ENCODE peak calls at places on chromosomes 16 and 17, in nine cellular contexts. K, V, B, W, D, J, S, G and N are unnamed samples.

GRCh38 chr17:77042688-77043330 is 98.0 kb upstream of the SEC14L1 start:
- DNase-seq in J (no peak), S (no peak), W (no peak), G (no peak), D (no peak), K (no peak), B (no peak), V (no peak), N (no peak)

GRCh38 chr16:64455275-64455674 is 666.6 kb downstream of the CDH11 start:
- DNase-seq in K (no peak), W (no peak), G (peak), J (no peak), V (no peak), B (no peak), D (no peak), S (no peak), N (peak)

GRCh38 chr17:12631076-12631475 is 34.6 kb upstream of the MYOCD start:
- DNase-seq in G (no peak), J (no peak), V (no peak), S (no peak), K (no peak), B (no peak), D (no peak), W (peak), N (no peak)

GRCh38 chr17:49928826-49929475 is 40.0 kb upstream of the DLX4 start:
- DNase-seq in D (no peak), S (no peak), J (no peak), G (no peak), B (no peak), W (no peak), K (no peak), V (no peak), N (no peak)

GRCh38 chr17:65013613-65014391 is 42.7 kb downstream of the GNA13 start:
- DNase-seq in V (peak), D (peak), K (peak), W (no peak), J (no peak), S (peak), B (no peak), G (peak), N (no peak)

GRCh38 chr17:1058423-1059130 is 61.6 kb downstream of the TIMM22 start:
- DNase-seq in B (no peak), J (peak), S (peak), G (peak), D (peak), V (peak), K (peak), W (no peak), N (peak)

GRCh38 chr17:75619506-75620431 is 13.5 kb upstream of the SMIM5 start:
- DNase-seq in S (no peak), W (no peak), J (no peak), D (peak), K (no peak), B (no peak), G (peak), V (no peak), N (peak)

GRCh38 chr17:39177256-39177655 is 11.3 kb upstream of the ARL5C start:
- DNase-seq in K (no peak), D (no peak), W (no peak), J (peak), S (no peak), B (no peak), G (peak), V (no peak), N (peak)

GRCh38 chr16:69772560-69773254 is 10.6 kb downstream of the WWP2 start:
- DNase-seq in G (peak), B (no peak), J (no peak), V (no peak), S (peak), W (no peak), D (no peak), K (no peak), N (no peak)

GRCh38 chr17:35748323-35748960 is 4.6 kb downstream of the GAS2L2 start:
- DNase-seq in V (no peak), S (peak), J (no peak), W (no peak), D (no peak), B (no peak), K (no peak), G (no peak), N (no peak)

GRCh38 chr17:16040710-16041251 is 41.2 kb downstream of the TTC19 start:
- DNase-seq in J (no peak), V (no peak), K (peak), G (peak), B (no peak), D (no peak), S (no peak), W (no peak), N (no peak)

GRCh38 chr16:30934827-30935557 is 11.6 kb downstream of the FBXL19 start:
- DNase-seq in G (peak), B (no peak), D (peak), J (no peak), W (no peak), S (peak), K (peak), V (peak), N (peak)

GRCh38 chr16:17412221-17412620 is 58.5 kb downstream of the XYLT1 start:
- DNase-seq in S (no peak), V (no peak), B (no peak), K (no peak), D (no peak), J (no peak), G (peak), W (no peak), N (no peak)

GRCh38 chr17:41769346-41769862 is 17.1 kb downstream of the JUP start:
- DNase-seq in V (no peak), S (no peak), J (no peak), G (no peak), D (no peak), K (no peak), B (no peak), W (no peak), N (no peak)

GRCh38 chr17:39756376-39757079 is 18.8 kb downstream of the GRB7 start:
- DNase-seq in V (no peak), S (no peak), W (no peak), D (no peak), J (no peak), G (no peak), K (no peak), B (no peak), N (no peak)